ENCODE peak calls at places on chromosomes 3 and 15, in seven cellular contexts. R is AG09309; U is cerebellar cortex; P is HCT116; W is AG08396; I is T follicular helper cell; H is activated naive CD4-positive, alpha-beta T cell. T is an unnamed sample.

GRCh38 chr3:168213920-168214319 is 118.2 kb upstream of the GOLIM4 start:
- DNase-seq in H (no peak), P (no peak), R (no peak), W (no peak), I (no peak), U (no peak), T (no peak)

GRCh38 chr3:182524711-182525401 is 268.4 kb upstream of the ATP11B start:
- DNase-seq in P (no peak), W (no peak), H (no peak), I (no peak), U (no peak), R (no peak), T (no peak)

GRCh38 chr3:181317521-181317920 is 328.0 kb upstream of the DNAJC19 start:
- DNase-seq in P (no peak), H (no peak), R (no peak), U (no peak), I (no peak), W (no peak), T (no peak)

GRCh38 chr3:138062626-138063025 is 52.7 kb downstream of the CLDN18 start:
- DNase-seq in H (no peak), U (no peak), W (peak; percentile 57), P (no peak), R (no peak), I (no peak), T (peak; percentile 12)

GRCh38 chr3:23611737-23612295 is 193.9 kb upstream of the UBE2E1 start:
- DNase-seq in I (no peak), W (peak; percentile 18), U (peak; percentile 7), R (no peak), H (no peak), P (no peak), T (no peak)

GRCh38 chr15:70054366-70054765 is 43.4 kb downstream of the TLE3 start:
- DNase-seq in R (no peak), U (peak; percentile 24), H (no peak), P (no peak), W (no peak), I (no peak), T (no peak)

GRCh38 chr3:134992180-134992579 is 197.1 kb downstream of the EPHB1 start:
- DNase-seq in U (peak; percentile 78), P (no peak), W (no peak), H (no peak), R (no peak), I (no peak), T (no peak)

GRCh38 chr3:16064660-16065414 is 109.6 kb upstream of the GALNT15 start:
- DNase-seq in H (no peak), W (peak; percentile 47), I (no peak), R (peak; percentile 83), U (peak; percentile 52), P (no peak), T (peak; percentile 93)

GRCh38 chr3:59709702-59710555 is 660.1 kb upstream of the CFAP20DC start:
- DNase-seq in R (no peak), U (no peak), P (no peak), I (no peak), W (no peak), H (no peak), T (peak; percentile 8)

GRCh38 chr3:149763565-149763964 is 11.3 kb upstream of the COMMD2 start:
- DNase-seq in H (no peak), U (no peak), W (no peak), I (no peak), P (no peak), R (no peak), T (no peak)

GRCh38 chr3:197854596-197855343 is 63.7 kb downstream of the LRCH3 start:
- DNase-seq in U (peak; percentile 89), H (no peak), P (peak; percentile 4), I (no peak), W (peak; percentile 90), R (peak; percentile 98), T (no peak)

GRCh38 chr3:139982404-139982803 is 47.4 kb downstream of the CLSTN2 start:
- DNase-seq in H (no peak), W (no peak), U (no peak), P (no peak), R (no peak), I (no peak), T (no peak)

GRCh38 chr15:37788330-37788729 is 146.1 kb upstream of the TMCO5A start:
- DNase-seq in W (no peak), H (no peak), U (no peak), I (no peak), R (no peak), P (no peak), T (no peak)

GRCh38 chr3:15332405-15333098 is at the start of gene SH3BP5:
- DNase-seq in I (peak; percentile 58), W (peak; percentile 92), U (peak; percentile 75), R (no peak), H (peak; percentile 32), P (peak; percentile 26), T (peak; percentile 72)

GRCh38 chr3:49471856-49472495 is 1.9 kb downstream of the DAG1 start:
- DNase-seq in U (no peak), P (no peak), I (no peak), H (no peak), R (no peak), W (peak; percentile 4), T (no peak)

GRCh38 chr3:159487304-159487703 is 501.3 kb upstream of the IL12A start:
- DNase-seq in R (no peak), H (no peak), W (no peak), I (no peak), P (no peak), U (no peak), T (no peak)

GRCh38 chr3:127690106-127690505 is 17.4 kb downstream of the ABTB1 start:
- DNase-seq in R (no peak), I (no peak), W (peak; percentile 70), H (no peak), P (no peak), U (no peak), T (no peak)

GRCh38 chr3:59313365-59313764 is 263.5 kb upstream of the CFAP20DC start:
- DNase-seq in I (peak; percentile 4), R (no peak), P (peak; percentile 28), H (no peak), W (peak; percentile 57), U (peak; percentile 12), T (peak; percentile 9)

GRCh38 chr3:26963356-26963742 is 340.8 kb downstream of the LRRC3B start:
- DNase-seq in H (no peak), U (no peak), P (no peak), I (no peak), R (no peak), W (no peak), T (no peak)

GRCh38 chr3:102054543-102054942 is 205.2 kb downstream of the NFKBIZ start:
- DNase-seq in P (no peak), R (no peak), U (no peak), W (no peak), H (no peak), I (no peak), T (no peak)

GRCh38 chr15:57148236-57148635 is 228.1 kb upstream of the CGNL1 start:
- DNase-seq in P (no peak), R (no peak), I (no peak), W (no peak), H (no peak), U (no peak), T (no peak)

GRCh38 chr3:101635345-101635744 is 41.6 kb downstream of the ZBTB11 start:
- DNase-seq in H (no peak), R (no peak), P (no peak), U (no peak), W (no peak), I (no peak), T (no peak)

GRCh38 chr3:94036909-94037507 is 8.6 kb upstream of the STX19 start:
- DNase-seq in U (peak; percentile 20), P (peak; percentile 35), H (no peak), I (no peak), R (no peak), W (peak; percentile 41), T (no peak)

GRCh38 chr3:85801955-85802354 is 843.2 kb downstream of the CADM2 start:
- DNase-seq in W (no peak), H (no peak), P (no peak), R (no peak), U (peak; percentile 34), I (no peak), T (peak; percentile 51)

GRCh38 chr3:11452988-11453847 is 181.0 kb downstream of the ATG7 start:
- DNase-seq in H (no peak), P (no peak), R (no peak), W (peak; percentile 21), I (no peak), U (no peak), T (peak; percentile 64)

GRCh38 chr15:57910672-57911071 is 154.8 kb downstream of the ALDH1A2 start:
- DNase-seq in U (no peak), I (no peak), R (no peak), H (no peak), P (no peak), W (no peak), T (no peak)

GRCh38 chr15:83380026-83380425 is 67.1 kb upstream of the SH3GL3 start:
- DNase-seq in P (peak; percentile 50), I (no peak), U (no peak), W (peak; percentile 43), R (no peak), H (no peak), T (no peak)

GRCh38 chr3:36595531-36595930 is 168.8 kb downstream of the DCLK3 start:
- DNase-seq in I (no peak), U (no peak), H (no peak), P (no peak), W (no peak), R (no peak), T (no peak)

GRCh38 chr15:74202461-74203401 is at the start of gene STRA6:
- DNase-seq in R (no peak), H (no peak), W (no peak), P (no peak), U (peak; percentile 77), I (no peak), T (no peak)

GRCh38 chr3:39149059-39149455 is 4.3 kb downstream of the CSRNP1 start:
- DNase-seq in P (no peak), W (no peak), I (no peak), U (no peak), R (no peak), H (no peak), T (no peak)

GRCh38 chr15:64905119-64905831 is 6.4 kb upstream of the ANKDD1A start:
- DNase-seq in U (no peak), R (no peak), P (no peak), H (peak; percentile 54), W (peak; percentile 88), I (peak; percentile 66), T (no peak)

GRCh38 chr3:13007251-13007941 is 65.8 kb downstream of the IQSEC1 start:
- DNase-seq in I (no peak), P (no peak), H (no peak), R (no peak), U (no peak), W (no peak), T (no peak)

GRCh38 chr3:119323401-119324107 is 29.4 kb downstream of the ARHGAP31 start:
- DNase-seq in W (no peak), R (no peak), H (no peak), P (no peak), I (peak; percentile 30), U (no peak), T (peak; percentile 30)

GRCh38 chr3:51773529-51773928 is 5.5 kb downstream of the IQCF6 start:
- DNase-seq in U (no peak), I (no peak), W (no peak), R (no peak), P (no peak), H (no peak), T (no peak)

GRCh38 chr3:12444582-12445468 is 39.5 kb upstream of the TSEN2 start:
- DNase-seq in P (peak; percentile 88), U (no peak), H (no peak), R (no peak), W (peak; percentile 24), I (no peak), T (no peak)

GRCh38 chr15:99305761-99306505 is 54.7 kb downstream of the LRRC28 start:
- DNase-seq in I (no peak), W (peak; percentile 33), P (no peak), U (peak; percentile 60), H (no peak), R (peak; percentile 62), T (peak; percentile 32)

GRCh38 chr3:34683851-34684250 is 885.4 kb downstream of the PDCD6IP start:
- DNase-seq in W (peak; percentile 3), P (no peak), R (peak; percentile 18), U (peak; percentile 47), H (no peak), I (peak; percentile 4), T (peak; percentile 43)

GRCh38 chr15:52136471-52136993 is 24.0 kb upstream of the BCL2L10 start:
- DNase-seq in W (no peak), I (no peak), U (peak; percentile 58), H (no peak), R (peak; percentile 27), P (no peak), T (no peak)

T was measured in NCI-H2029.